ENCODE peak calls at places on chromosomes 11 and 22, in seven cellular contexts. R is neural progenitor cell, I is hepatocyte, S is HCT116, K is GM23338, G is OCI-LY7, X is PC-3. Y is an unnamed sample.

GRCh38 chr22:37175414-37176144 is 12.5 kb downstream of the C1QTNF6 start:
- DNase-seq in R (no peak), I (no peak), S (no peak), K (no peak), G (no peak), X (no peak), Y (no peak)

GRCh38 chr11:96393753-96394348 is 4.0 kb downstream of the JRKL start:
- DNase-seq in R (peak; percentile 25), I (peak; percentile 53), S (peak; percentile 22), K (peak; percentile 68), G (peak; percentile 60), X (peak; percentile 78), Y (peak; percentile 61)

GRCh38 chr11:9771126-9771624 is 107.3 kb downstream of the SWAP70 start:
- DNase-seq in R (no peak), I (no peak), S (no peak), K (no peak), G (no peak), X (no peak), Y (no peak)

GRCh38 chr22:35023692-35024363 is 42.1 kb upstream of the ISX start:
- DNase-seq in R (peak; percentile 86), I (peak; percentile 86), S (peak; percentile 28), K (peak; percentile 92), G (peak; percentile 58), X (peak; percentile 44), Y (peak; percentile 65)

GRCh38 chr22:27133951-27134664 is 476.7 kb downstream of the MIAT start:
- DNase-seq in R (no peak), I (peak; percentile 48), S (no peak), K (no peak), G (no peak), X (peak; percentile 43), Y (no peak)

GRCh38 chr11:74669311-74670160 is 61.7 kb downstream of the CHRDL2 start:
- DNase-seq in R (no peak), I (no peak), S (no peak), K (no peak), G (no peak), X (no peak), Y (no peak)

GRCh38 chr22:27438271-27438980 is 363.1 kb downstream of the MN1 start:
- DNase-seq in R (peak; percentile 92), I (peak; percentile 57), S (no peak), K (no peak), G (no peak), X (peak; percentile 43), Y (no peak)

GRCh38 chr11:38900156-38900679 is 2302.2 kb upstream of the RAG2 start:
- DNase-seq in R (peak; percentile 5), I (no peak), S (no peak), K (peak; percentile 37), G (no peak), X (no peak), Y (no peak)

GRCh38 chr11:116986521-116987105 is 111.6 kb downstream of the SIK3 start:
- DNase-seq in R (no peak), I (no peak), S (no peak), K (peak; percentile 28), G (peak; percentile 30), X (peak; percentile 97), Y (peak; percentile 75)

GRCh38 chr11:115503083-115503885 is 931 bp downstream of the CADM1 start:
- DNase-seq in R (peak; percentile 85), I (peak; percentile 84), S (no peak), K (peak; percentile 71), G (peak; percentile 88), X (peak; percentile 34), Y (peak; percentile 79)

GRCh38 chr11:96303067-96303466 is 39.9 kb downstream of the MAML2 start:
- DNase-seq in R (no peak), I (peak; percentile 48), S (no peak), K (no peak), G (no peak), X (peak; percentile 97), Y (no peak)

GRCh38 chr11:8777907-8778767 is 95.5 kb downstream of the RPL27A start:
- DNase-seq in R (peak; percentile 31), I (peak; percentile 53), S (no peak), K (no peak), G (peak; percentile 5), X (no peak), Y (no peak)

GRCh38 chr11:46977038-46977818 is 40.7 kb downstream of the CSTPP1 start:
- DNase-seq in R (peak; percentile 72), I (no peak), S (no peak), K (peak; percentile 65), G (no peak), X (no peak), Y (no peak)

GRCh38 chr11:13941790-13942189 is 20.7 kb upstream of the SPON1 start:
- DNase-seq in R (no peak), I (no peak), S (no peak), K (no peak), G (no peak), X (no peak), Y (no peak)

GRCh38 chr11:13940611-13941256 is 21.8 kb upstream of the SPON1 start:
- DNase-seq in R (no peak), I (no peak), S (no peak), K (no peak), G (no peak), X (no peak), Y (no peak)

GRCh38 chr11:13944016-13944415 is 18.5 kb upstream of the SPON1 start:
- DNase-seq in R (no peak), I (no peak), S (no peak), K (no peak), G (no peak), X (no peak), Y (no peak)

GRCh38 chr11:13944801-13945505 is 17.6 kb upstream of the SPON1 start:
- DNase-seq in R (peak; percentile 24), I (no peak), S (no peak), K (no peak), G (no peak), X (no peak), Y (no peak)

DNA sequence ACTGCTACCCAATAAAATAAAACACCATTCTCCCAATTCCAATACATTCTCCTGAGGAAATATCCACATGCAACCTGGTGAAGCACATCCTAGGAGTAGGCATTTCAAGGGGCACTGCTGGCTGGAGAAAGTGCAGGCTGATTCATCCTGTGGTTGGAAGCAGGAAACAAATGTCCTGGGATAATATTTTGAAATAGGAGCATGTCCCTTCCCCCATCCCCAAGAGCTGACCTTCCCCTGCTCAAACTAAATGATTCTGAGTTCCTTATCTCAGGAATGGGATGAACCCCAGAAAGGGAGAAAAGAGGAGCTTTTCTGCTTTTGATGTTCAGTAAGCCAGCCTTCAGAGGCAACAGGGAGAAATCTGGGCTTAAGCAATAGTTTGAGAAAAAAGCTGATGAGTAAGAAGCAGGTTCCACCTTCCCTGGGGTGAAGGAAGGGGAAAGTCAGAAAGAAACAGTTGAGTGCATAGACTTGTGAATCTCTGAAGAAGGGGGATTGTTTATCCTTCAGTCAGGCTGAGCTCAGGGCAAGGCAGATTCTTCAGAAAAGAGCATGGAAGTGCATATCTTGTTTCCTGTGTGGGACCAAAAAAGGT is 19.5 kb upstream of the SPON1 start:
- DNase-seq in R (no peak), I (no peak), S (peak; percentile 32), K (no peak), G (no peak), X (peak; percentile 74), Y (no peak)
- TF ChIP-seq EZH2phosphoT487 in R (no peak), I (no peak), S (no peak), K (no peak), G (no peak), X (no peak), Y (no peak)

GRCh38 chr11:61295596-61295926 is 445 bp upstream of the VWCE start:
- DNase-seq in R (no peak), I (no peak), S (no peak), K (no peak), G (no peak), X (no peak), Y (no peak)
- H2AFZ ChIP-seq in R (peak overlapping the region; percentile 96), I (peak overlapping the region; percentile 66), S (no peak overlapping the region), K (peak overlapping the region; percentile 84), G (no peak overlapping the region), X (no peak overlapping the region), Y (no peak overlapping the region)

DNA sequence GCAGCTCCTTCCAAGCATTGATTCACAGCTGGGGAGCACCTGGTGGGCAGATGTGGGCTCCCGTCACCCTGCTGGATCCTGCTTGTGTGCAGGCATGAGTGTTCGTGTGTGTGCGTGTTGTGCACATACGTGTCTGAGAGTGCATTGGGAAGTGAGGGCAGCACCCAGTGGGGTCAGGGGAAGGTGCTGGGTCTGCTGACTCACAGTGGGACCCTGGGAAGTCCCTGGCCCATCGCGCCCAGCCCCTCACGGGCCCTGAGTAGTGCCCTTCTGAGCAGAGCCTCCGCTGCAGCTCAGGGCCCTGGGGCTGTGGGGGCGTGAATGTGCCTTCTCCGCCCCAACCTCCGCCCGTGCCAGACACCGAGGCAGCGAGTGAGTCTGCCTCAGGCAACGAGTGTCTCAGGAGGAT is 36.8 kb downstream of the WNT11 start:
- DNase-seq in R (no peak), I (no peak), S (no peak), K (no peak), G (no peak), X (no peak), Y (no peak)
- TF ChIP-seq EZH2phosphoT487 in R (no peak), I (no peak), S (no peak), K (no peak), G (no peak), X (no peak), Y (no peak)

GRCh38 chr22:46737105-46737975 is 712 bp downstream of the CERK start:
- DNase-seq in R (peak; percentile 72), I (peak; percentile 73), S (no peak), K (peak; percentile 65), G (peak; percentile 69), X (peak; percentile 5), Y (peak; percentile 73)
- H2AFZ ChIP-seq in R (peak overlapping the region; percentile 4), I (peak overlapping the region; percentile 74), S (no peak overlapping the region), K (peak overlapping the region; percentile 91), G (peak overlapping the region; percentile 1), X (peak overlapping the region; percentile 76), Y (peak overlapping the region; percentile 25)

GRCh38 chr11:44017443-44018126 is 30.2 kb upstream of the ACCSL start:
- DNase-seq in R (no peak), I (no peak), S (no peak), K (no peak), G (no peak), X (peak; percentile 46), Y (no peak)
- TF ChIP-seq EZH2phosphoT487 in R (no peak), I (no peak), S (no peak), K (no peak), G (no peak), X (no peak), Y (no peak)